ENCODE peak calls at places on chromosome 17, in eight cellular contexts. H is A673; T is brain microvascular endothelial cell; W is effector memory CD4-positive, alpha-beta T cell; P is heart left ventricle; K is LNCaP clone FGC; M is adrenal gland; J is K562. V is an unnamed sample.

GRCh38 chr17:16406742-16407674 is 8.4 kb upstream of the TRPV2 start:
- DNase-seq in H (peak), T (no peak), W (no peak), P (peak), K (no peak), M (no peak), J (peak), V (no peak)

GRCh38 chr17:81189670-81190530 is 23.9 kb upstream of the AATK start:
- DNase-seq in H (no peak), T (no peak), W (no peak), P (no peak), K (no peak), M (no peak), J (no peak), V (no peak)

GRCh38 chr17:66855204-66855603 is 20.3 kb downstream of the CACNG5 start:
- DNase-seq in H (no peak), T (no peak), W (no peak), P (no peak), K (no peak), M (no peak), J (peak), V (no peak)

GRCh38 chr17:77692571-77693161 is 265.8 kb upstream of the TNRC6C start:
- DNase-seq in H (no peak), T (no peak), W (no peak), P (no peak), K (no peak), M (peak), J (no peak), V (no peak)

GRCh38 chr17:12866244-12866643 is 76.9 kb downstream of the ARHGAP44 start:
- DNase-seq in H (no peak), T (no peak), W (no peak), P (no peak), K (no peak), M (no peak), J (no peak), V (no peak)

GRCh38 chr17:10325036-10325435 is 47.8 kb downstream of the MYH13 start:
- DNase-seq in H (no peak), T (no peak), W (no peak), P (no peak), K (no peak), M (no peak), J (no peak), V (no peak)

GRCh38 chr17:14094676-14095075 is 25.4 kb downstream of the COX10 start:
- DNase-seq in H (peak), T (no peak), W (no peak), P (no peak), K (no peak), M (no peak), J (no peak), V (no peak)

GRCh38 chr17:63571632-63572310 is 21.5 kb downstream of the DCAF7 start:
- DNase-seq in H (peak), T (peak), W (no peak), P (no peak), K (no peak), M (no peak), J (peak), V (peak)

GRCh38 chr17:66957951-66958579 is 6.4 kb upstream of the CACNG4 start:
- DNase-seq in H (no peak), T (peak), W (no peak), P (no peak), K (no peak), M (no peak), J (no peak), V (no peak)

GRCh38 chr17:30380106-30380420 is 1.3 kb downstream of the CPD start:
- DNase-seq in H (no peak), T (no peak), W (no peak), P (no peak), K (no peak), M (no peak), J (no peak), V (no peak)

GRCh38 chr17:69719474-69720048 is 305.1 kb downstream of the MAP2K6 start:
- DNase-seq in H (no peak), T (no peak), W (no peak), P (no peak), K (no peak), M (no peak), J (no peak), V (no peak)

GRCh38 chr17:28612531-28612930 is 1.5 kb downstream of the RSKR start:
- DNase-seq in H (no peak), T (no peak), W (no peak), P (no peak), K (no peak), M (no peak), J (no peak), V (no peak)

GRCh38 chr17:75517277-75517865 is 1.0 kb downstream of the TSEN54 start:
- DNase-seq in H (no peak), T (no peak), W (no peak), P (no peak), K (no peak), M (no peak), J (no peak), V (no peak)

GRCh38 chr17:75475144-75475835 is 18.9 kb downstream of the TMEM94 start:
- DNase-seq in H (no peak), T (peak), W (no peak), P (no peak), K (no peak), M (no peak), J (no peak), V (no peak)

GRCh38 chr17:81084691-81085419 is 49.9 kb downstream of the BAIAP2 start:
- DNase-seq in H (no peak), T (no peak), W (no peak), P (no peak), K (peak), M (peak), J (no peak), V (no peak)

GRCh38 chr17:2893422-2893914 is 97.2 kb downstream of the RAP1GAP2 start:
- DNase-seq in H (no peak), T (no peak), W (no peak), P (no peak), K (no peak), M (no peak), J (no peak), V (no peak)

GRCh38 chr17:56478836-56479447 is 114.6 kb upstream of the NOG start:
- DNase-seq in H (peak), T (peak), W (no peak), P (no peak), K (peak), M (no peak), J (peak), V (no peak)

GRCh38 chr17:36183001-36183810 is 6.8 kb upstream of the TBC1D3B start:
- DNase-seq in H (peak), T (peak), W (no peak), P (peak), K (no peak), M (no peak), J (peak), V (no peak)

GRCh38 chr17:34307110-34307509 is 12.1 kb upstream of the CCL8 start:
- DNase-seq in H (no peak), T (no peak), W (no peak), P (peak), K (no peak), M (no peak), J (no peak), V (peak)

GRCh38 chr17:78460951-78461944 is 82.8 kb downstream of the PGS1 start:
- DNase-seq in H (no peak), T (no peak), W (no peak), P (no peak), K (no peak), M (no peak), J (no peak), V (no peak)

GRCh38 chr17:21376835-21377690 is 906 bp downstream of the KCNJ12 start:
- DNase-seq in H (peak), T (peak), W (no peak), P (no peak), K (no peak), M (no peak), J (peak), V (no peak)

GRCh38 chr17:79048826-79049755 is 25.1 kb downstream of the C1QTNF1 start:
- DNase-seq in H (no peak), T (no peak), W (no peak), P (no peak), K (no peak), M (no peak), J (no peak), V (no peak)

GRCh38 chr17:69597898-69598692 is 183.6 kb downstream of the MAP2K6 start:
- DNase-seq in H (no peak), T (peak), W (no peak), P (no peak), K (no peak), M (no peak), J (no peak), V (no peak)

GRCh38 chr17:72891627-72892026 is 200.9 kb downstream of the SLC39A11 start:
- DNase-seq in H (no peak), T (no peak), W (no peak), P (no peak), K (no peak), M (no peak), J (no peak), V (no peak)

GRCh38 chr17:28745052-28745776 is 1.4 kb downstream of the TRAF4 start:
- DNase-seq in H (peak), T (no peak), W (no peak), P (peak), K (no peak), M (peak), J (peak), V (peak)

GRCh38 chr17:74442291-74442669 is 10.4 kb downstream of the GPRC5C start:
- DNase-seq in H (no peak), T (no peak), W (no peak), P (no peak), K (no peak), M (no peak), J (no peak), V (no peak)

GRCh38 chr17:17077861-17078732 is 35.8 kb downstream of the MPRIP start:
- DNase-seq in H (no peak), T (no peak), W (no peak), P (peak), K (peak), M (no peak), J (no peak), V (no peak)

DNA sequence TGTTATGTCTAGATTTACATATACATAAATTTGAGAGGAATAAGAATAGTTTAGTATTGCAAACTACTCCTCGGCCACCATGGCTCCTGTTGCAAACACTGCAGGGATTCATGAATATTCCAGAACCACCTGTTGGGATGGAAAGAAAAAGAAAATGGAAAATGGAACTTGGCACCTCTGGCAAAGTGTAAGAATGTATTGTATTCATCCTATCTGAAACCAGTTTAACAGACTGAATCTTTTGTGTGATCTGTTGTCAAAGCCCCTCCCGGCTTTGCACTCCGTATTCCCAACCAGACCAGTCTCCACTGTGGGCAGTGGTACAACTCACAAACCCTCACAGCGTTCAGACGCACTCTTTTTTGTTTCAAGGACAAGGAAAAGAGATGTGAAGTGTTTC is 124.4 kb downstream of the SPECC1 start:
- DNase-seq in H (no peak), T (no peak), W (no peak), P (no peak), K (no peak), M (no peak), J (no peak), V (no peak)
- H3K4me3 ChIP-seq in H (no peak), T (no peak), W (no peak), P (no peak), K (no peak), M (no peak), J (no peak), V (no peak)

DNA sequence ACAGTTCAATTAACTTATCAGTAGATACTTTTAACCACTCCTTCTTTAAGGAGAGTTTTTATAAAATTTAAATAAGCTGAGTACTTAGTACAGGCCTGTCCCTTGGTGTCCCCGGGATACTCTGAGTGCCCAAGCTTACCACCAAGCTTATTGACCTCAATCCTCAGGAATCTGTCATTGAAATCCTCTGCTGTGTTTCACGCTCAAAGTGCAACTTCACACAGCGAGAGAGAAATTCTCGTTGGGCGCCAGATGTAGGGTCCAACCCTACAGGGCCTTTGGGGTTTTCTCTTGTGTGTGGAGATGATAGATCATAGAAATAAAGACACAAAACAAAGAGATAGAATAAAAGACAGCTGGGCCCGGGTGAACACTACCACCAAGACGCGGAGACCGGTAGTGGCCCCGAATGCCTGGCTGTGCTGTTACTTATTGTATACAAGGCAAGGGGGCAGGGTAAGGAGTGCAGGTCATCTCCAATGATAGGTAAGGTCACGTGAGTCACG is 65.3 kb upstream of the ARL4D start:
- DNase-seq in H (no peak), T (no peak), W (no peak), P (no peak), K (no peak), M (no peak), J (no peak), V (no peak)
- H3K4me3 ChIP-seq in H (no peak), T (no peak), W (no peak), P (no peak), K (no peak), M (no peak), J (no peak), V (no peak)

GRCh38 chr17:18361837-18362380 is 1.4 kb downstream of the SHMT1 start:
- DNase-seq in H (no peak), T (no peak), W (no peak), P (no peak), K (no peak), M (no peak), J (no peak), V (no peak)
- H3K4me3 ChIP-seq in H (peak), T (no peak), W (no peak), P (peak), K (peak), M (no peak), J (peak), V (no peak)

DNA sequence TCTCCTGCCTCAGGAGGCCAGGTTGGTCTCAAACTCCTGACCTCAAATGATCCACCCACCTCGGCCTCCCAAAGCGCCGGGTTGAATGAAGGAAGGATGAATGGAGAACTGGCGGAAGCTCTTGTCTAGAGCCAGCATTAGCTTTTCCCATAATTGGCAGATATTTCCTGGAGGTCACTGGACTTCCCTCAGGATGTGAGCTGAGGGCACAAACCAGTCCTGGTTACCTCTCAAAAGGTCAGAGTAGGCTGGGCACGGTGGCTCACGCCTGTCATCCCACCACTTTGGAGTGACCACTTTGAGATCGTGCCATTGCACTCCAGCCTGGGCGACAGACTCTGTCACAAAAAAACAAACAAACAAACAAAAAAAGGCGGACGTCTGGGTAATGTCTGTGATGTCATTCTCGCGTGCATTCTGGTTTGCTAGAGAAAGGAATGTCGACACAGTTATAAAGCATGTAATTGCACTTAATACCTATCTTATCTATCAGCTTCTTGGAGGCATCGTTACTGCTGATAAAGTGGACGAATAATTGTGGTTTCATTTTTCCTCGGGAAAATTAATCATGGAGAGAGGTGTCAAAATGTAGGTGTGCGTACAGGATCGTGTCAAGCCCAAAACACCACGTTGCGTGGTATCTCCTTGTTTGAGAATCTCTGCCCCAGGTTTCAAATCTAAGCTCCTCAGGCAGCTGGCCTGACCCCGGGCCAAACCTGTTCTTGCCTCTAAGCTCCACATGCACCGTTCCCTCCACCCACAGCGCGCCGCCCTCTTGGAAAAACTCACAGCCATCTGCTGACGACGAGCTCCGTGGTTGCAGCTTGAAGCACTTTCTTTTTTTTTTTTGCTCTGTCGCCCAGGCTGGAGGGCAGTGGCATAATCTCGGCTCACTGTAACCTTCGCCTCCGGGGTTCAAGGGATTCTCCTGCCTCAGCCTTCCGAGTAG is 6.4 kb upstream of the CRK start:
- DNase-seq in H (peak), T (no peak), W (no peak), P (peak), K (no peak), M (no peak), J (no peak), V (no peak)
- H3K4me3 ChIP-seq in H (peak), T (no peak), W (no peak), P (no peak), K (no peak), M (no peak), J (no peak), V (no peak)

GRCh38 chr17:32831627-32832243 is 45.2 kb downstream of the MYO1D start:
- DNase-seq in H (no peak), T (no peak), W (no peak), P (no peak), K (peak), M (no peak), J (no peak), V (no peak)

GRCh38 chr17:32833076-32833475 is 43.8 kb downstream of the MYO1D start:
- DNase-seq in H (no peak), T (no peak), W (no peak), P (no peak), K (no peak), M (no peak), J (no peak), V (no peak)

GRCh38 chr17:32835291-32835761 is 41.6 kb downstream of the MYO1D start:
- DNase-seq in H (no peak), T (no peak), W (no peak), P (no peak), K (no peak), M (no peak), J (no peak), V (no peak)

GRCh38 chr17:32833526-32833925 is 43.4 kb downstream of the MYO1D start:
- DNase-seq in H (no peak), T (no peak), W (no peak), P (no peak), K (no peak), M (no peak), J (no peak), V (no peak)

GRCh38 chr17:32834104-32834503 is 42.8 kb downstream of the MYO1D start:
- DNase-seq in H (no peak), T (no peak), W (no peak), P (no peak), K (no peak), M (no peak), J (no peak), V (no peak)
- H3K4me3 ChIP-seq in H (no peak), T (no peak), W (no peak), P (no peak), K (no peak), M (no peak), J (no peak), V (no peak)

GRCh38 chr17:6780886-6781285 is 4.9 kb downstream of the FBXO39 start:
- DNase-seq in H (no peak), T (no peak), W (no peak), P (no peak), K (no peak), M (no peak), J (no peak), V (no peak)

GRCh38 chr17:6779411-6779810 is 3.4 kb downstream of the FBXO39 start:
- DNase-seq in H (no peak), T (no peak), W (no peak), P (no peak), K (no peak), M (no peak), J (no peak), V (no peak)

GRCh38 chr17:6772016-6772415 is 4.0 kb upstream of the FBXO39 start:
- DNase-seq in H (no peak), T (no peak), W (no peak), P (no peak), K (no peak), M (no peak), J (no peak), V (no peak)

GRCh38 chr17:6780001-6780400 is 4.0 kb downstream of the FBXO39 start:
- DNase-seq in H (no peak), T (no peak), W (no peak), P (no peak), K (no peak), M (no peak), J (no peak), V (no peak)

DNA sequence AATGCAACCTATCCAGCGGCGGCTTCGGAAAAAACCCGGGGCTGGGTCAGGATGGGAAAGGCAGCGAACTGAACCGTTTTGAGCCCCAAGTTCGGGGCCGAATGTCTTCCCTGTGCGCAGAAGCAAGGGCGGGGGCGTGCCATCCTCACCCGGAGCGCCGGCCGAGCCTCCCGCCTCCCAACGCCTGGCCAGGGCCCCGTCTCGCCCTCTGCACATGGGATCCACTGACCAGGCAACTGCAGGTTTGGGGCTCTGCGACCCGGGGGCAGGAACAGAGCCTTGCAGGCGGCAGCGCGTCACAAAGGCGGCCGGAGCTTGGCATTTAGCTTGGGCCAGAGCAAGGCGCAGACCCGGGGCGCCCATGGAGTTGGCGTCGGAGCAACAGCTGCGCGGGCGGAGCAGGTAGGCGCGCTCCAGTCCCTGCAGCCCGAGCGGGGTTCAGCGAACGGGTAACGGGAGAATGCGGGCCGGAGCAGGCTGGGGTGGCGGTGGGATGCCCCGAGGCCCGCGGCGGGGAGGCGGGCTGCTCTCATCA is at the start of gene FBXO39:
- DNase-seq in H (no peak), T (no peak), W (no peak), P (no peak), K (no peak), M (no peak), J (no peak), V (no peak)
- H3K4me3 ChIP-seq in H (no peak), T (no peak), W (no peak), P (no peak), K (no peak), M (no peak), J (no peak), V (peak)

DNA sequence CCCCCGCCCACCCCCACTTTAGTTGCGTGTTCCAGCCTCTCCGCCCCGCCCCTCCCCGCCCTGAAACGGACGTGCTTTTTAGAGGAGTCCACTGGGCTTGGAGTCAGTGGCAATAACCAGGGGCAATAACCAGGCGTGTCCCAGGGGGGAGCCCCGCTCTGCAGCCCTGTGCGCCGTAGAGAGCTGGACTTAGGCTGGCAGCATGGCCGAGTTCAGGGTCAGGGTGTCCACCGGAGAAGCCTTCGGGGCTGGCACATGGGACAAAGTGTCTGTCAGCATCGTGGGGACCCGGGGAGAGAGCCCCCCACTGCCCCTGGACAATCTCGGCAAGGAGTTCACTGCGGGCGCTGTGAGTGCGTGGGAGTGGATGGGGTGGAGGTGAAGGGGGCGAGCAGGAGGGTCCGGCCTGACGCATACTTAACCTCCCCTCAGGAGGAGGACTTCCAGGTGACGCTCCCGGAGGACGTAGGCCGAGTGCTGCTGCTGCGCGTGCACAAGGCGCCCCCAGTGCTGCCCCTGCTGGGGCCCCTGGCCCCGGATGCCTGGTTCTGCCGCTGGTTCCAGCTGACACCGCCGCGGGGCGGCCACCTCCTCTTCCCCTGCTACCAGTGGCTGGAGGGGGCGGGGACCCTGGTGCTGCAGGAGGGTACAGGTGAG is at the start of gene ALOX15B:
- DNase-seq in H (no peak), T (no peak), W (no peak), P (no peak), K (no peak), M (peak), J (no peak), V (no peak)
- H3K4me3 ChIP-seq in H (no peak), T (peak), W (no peak), P (peak), K (no peak), M (no peak), J (no peak), V (peak)